ENCODE peak calls at places on chromosome 17, in four cellular contexts. P, I, C and A are unnamed samples.

GRCh38 chr17:13114601-13115024 is 96.8 kb upstream of the ELAC2 start:
- DNase-seq in P (peak), I (peak), C (peak), A (no peak)

GRCh38 chr17:15409721-15410247 is 57.6 kb downstream of the CDRT4 start:
- DNase-seq in P (no peak), C (peak), I (no peak), A (peak)

GRCh38 chr17:74565116-74565515 is 2.2 kb downstream of the CD300H start:
- DNase-seq in C (no peak), P (no peak), I (no peak), A (no peak)

GRCh38 chr17:5813357-5813756 is 229.0 kb upstream of the NLRP1 start:
- DNase-seq in I (no peak), C (no peak), P (no peak), A (no peak)

GRCh38 chr17:59521465-59522126 is 43.8 kb upstream of the DHX40 start:
- DNase-seq in P (peak), I (peak), C (peak), A (peak)

GRCh38 chr17:37220609-37220953 is 155.2 kb upstream of the C17orf78 start:
- DNase-seq in I (no peak), P (no peak), C (no peak), A (no peak)

GRCh38 chr17:58278661-58279015 is 2.1 kb downstream of the MPO start:
- DNase-seq in P (no peak), I (no peak), C (no peak), A (no peak)

GRCh38 chr17:16215965-16216316 is 607 bp upstream of the NCOR1 start:
- DNase-seq in P (peak), I (no peak), C (no peak), A (no peak)

GRCh38 chr17:30161601-30162000 is 45.0 kb downstream of the NSRP1 start:
- DNase-seq in C (no peak), I (no peak), P (no peak), A (no peak)
- H3K27ac ChIP-seq in C (no peak), I (no peak), P (no peak), A (no peak)

DNA sequence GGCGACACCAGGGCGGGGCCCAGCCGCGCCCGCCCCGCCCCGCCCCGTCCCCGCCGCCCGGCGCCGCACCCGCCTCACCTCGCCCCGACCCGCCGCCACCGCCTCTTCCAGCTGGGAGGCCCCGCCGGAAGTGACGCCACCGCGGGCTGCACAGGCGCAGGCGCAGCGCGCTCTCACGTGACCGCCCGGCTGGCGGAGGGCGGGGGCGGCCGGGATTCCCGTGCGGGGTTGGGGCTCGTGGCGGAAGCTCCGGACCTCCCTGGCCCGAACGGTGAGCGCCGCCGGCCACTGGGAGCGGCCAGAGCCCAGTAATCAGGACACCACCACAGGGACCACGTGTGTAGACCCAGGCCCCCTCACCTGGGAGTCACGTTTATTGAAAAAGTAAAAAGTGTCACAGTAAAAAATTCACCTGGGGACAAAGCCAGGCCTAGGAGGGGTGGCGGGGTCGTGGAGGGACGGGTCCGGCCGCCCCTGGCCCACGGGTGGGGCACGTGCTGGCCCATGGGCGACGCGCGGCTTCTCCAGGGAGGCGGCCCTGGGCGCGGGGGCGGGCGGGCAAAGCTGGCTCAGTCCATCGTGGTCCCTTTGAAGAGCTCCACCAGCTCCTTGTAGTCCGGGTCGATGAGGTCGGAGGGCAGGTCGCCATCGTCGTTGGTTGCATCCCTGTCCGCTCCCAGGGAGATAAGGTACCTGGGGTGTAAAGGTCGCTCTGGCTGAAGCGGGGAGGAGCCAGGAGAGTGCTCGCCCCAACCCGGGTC is at the start of gene MCRIP1:
- DNase-seq in P (peak), I (peak), C (peak), A (peak)
- TF ChIP-seq EP300 in P (no peak), I (no peak), C (peak), A (peak)

DNA sequence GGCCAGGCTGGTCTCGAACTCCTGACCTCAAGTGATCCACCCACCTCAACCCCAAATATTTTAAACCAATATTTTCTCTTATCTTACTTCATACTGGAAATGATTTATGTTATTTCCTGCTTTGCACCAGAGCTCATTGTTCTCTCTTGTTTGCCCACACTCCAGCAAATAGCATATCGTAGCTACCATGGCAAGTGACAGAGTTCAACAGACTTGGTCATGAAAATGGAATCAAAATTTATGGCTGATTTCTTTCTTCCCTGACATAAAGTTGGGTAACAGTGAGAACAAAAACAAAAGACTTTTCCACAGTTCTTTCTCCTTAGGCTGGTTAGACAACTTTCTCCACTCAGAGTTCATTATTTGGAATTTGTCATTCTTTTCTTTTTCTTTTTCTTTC is 4.1 kb downstream of the RUNDC1 start:
- DNase-seq in P (no peak), I (no peak), C (no peak), A (no peak)
- H3K27ac ChIP-seq in P (no peak), I (peak), C (no peak), A (no peak)

GRCh38 chr17:10177921-10178788 is 20.3 kb downstream of the GAS7 start:
- DNase-seq in I (no peak), C (no peak), P (no peak), A (no peak)
- TF ChIP-seq EP300 in I (no peak), C (no peak), P (no peak), A (no peak)

GRCh38 chr17:1776328-1776727 is 14.5 kb downstream of the SERPINF1 start:
- DNase-seq in I (no peak), C (no peak), P (no peak), A (no peak)

GRCh38 chr17:1782171-1782567 is 20.3 kb downstream of the SERPINF1 start:
- DNase-seq in C (no peak), I (no peak), P (no peak), A (no peak)

GRCh38 chr17:1776857-1777256 is 15.0 kb downstream of the SERPINF1 start:
- DNase-seq in C (no peak), I (no peak), P (no peak), A (no peak)

GRCh38 chr17:1783271-1783670 is 21.4 kb downstream of the SERPINF1 start:
- DNase-seq in C (peak), I (no peak), P (no peak), A (no peak)

GRCh38 chr17:1779571-1780074 is 17.8 kb downstream of the SERPINF1 start:
- DNase-seq in I (peak), C (peak), P (no peak), A (peak)
- H3K27ac ChIP-seq in I (peak), C (peak), P (no peak), A (peak)

GRCh38 chr17:46193246-46193625 is at the start of gene KANSL1:
- DNase-seq in C (peak), P (peak), I (peak), A (peak)
- TF ChIP-seq EP300 in C (no peak), P (peak), I (no peak), A (no peak)